ENCODE peak calls at places on chromosomes 3 and 15, in eight cellular contexts. M, U, C, B, W, S, J and G are unnamed samples.

GRCh38 chr3:141905129-141905528 is 28.7 kb downstream of the ATP1B3 start:
- DNase-seq in M (no peak), U (no peak), C (peak), B (no peak), W (no peak), S (no peak), J (no peak), G (no peak)

GRCh38 chr15:76169013-76169412 is 109.2 kb downstream of the TMEM266 start:
- DNase-seq in M (no peak), U (peak), C (peak), B (peak), W (no peak), S (no peak), J (no peak), G (peak)

GRCh38 chr3:17642474-17642873 is 100.0 kb downstream of the TBC1D5 start:
- DNase-seq in M (no peak), U (no peak), C (no peak), B (no peak), W (no peak), S (no peak), J (no peak), G (no peak)

GRCh38 chr3:153026026-153026425 is 136.0 kb upstream of the RAP2B start:
- DNase-seq in M (no peak), U (peak), C (peak), B (peak), W (no peak), S (no peak), J (no peak), G (peak)

GRCh38 chr15:24146251-24146650 is 459.1 kb upstream of the NDN start:
- DNase-seq in M (no peak), U (no peak), C (no peak), B (no peak), W (no peak), S (no peak), J (no peak), G (no peak)

GRCh38 chr3:152328841-152329240 is 60.1 kb downstream of the MBNL1 start:
- DNase-seq in M (no peak), U (peak), C (peak), B (peak), W (no peak), S (no peak), J (no peak), G (peak)

GRCh38 chr3:149621218-149622005 is 36.4 kb downstream of the WWTR1 start:
- DNase-seq in M (no peak), U (peak), C (peak), B (no peak), W (no peak), S (no peak), J (no peak), G (peak)

GRCh38 chr15:32903591-32903990 is 185.8 kb downstream of the GREM1 start:
- DNase-seq in M (no peak), U (no peak), C (no peak), B (no peak), W (no peak), S (no peak), J (no peak), G (no peak)

GRCh38 chr3:73480187-73480672 is 144.5 kb downstream of the PDZRN3 start:
- DNase-seq in M (no peak), U (no peak), C (no peak), B (no peak), W (no peak), S (no peak), J (no peak), G (no peak)

GRCh38 chr3:10981961-10982360 is 10.6 kb upstream of the SLC6A1 start:
- DNase-seq in M (no peak), U (no peak), C (no peak), B (no peak), W (no peak), S (no peak), J (no peak), G (no peak)

GRCh38 chr3:123664771-123665170 is 79.9 kb upstream of the HACD2 start:
- DNase-seq in M (no peak), U (no peak), C (peak), B (no peak), W (no peak), S (no peak), J (no peak), G (no peak)

GRCh38 chr15:92393287-92393993 is at the start of gene ST8SIA2:
- DNase-seq in M (no peak), U (no peak), C (no peak), B (no peak), W (peak), S (no peak), J (no peak), G (no peak)

GRCh38 chr3:38118421-38119247 is 18.3 kb downstream of the ACAA1 start:
- DNase-seq in M (no peak), U (no peak), C (no peak), B (no peak), W (no peak), S (no peak), J (no peak), G (no peak)